ENCODE peak calls at places on chromosomes 4 and X, in eight cellular contexts. M is aorta, J is mucosa of descending colon, N is IMR-90, H is small intestine, A is mammary epithelial cell, U is cardiac muscle cell, F is SJSA1. Q is an unnamed sample.

GRCh38 chr4:114599231-114600065 is 841 bp downstream of the UGT8 start:
- DNase-seq in M (no peak), A (peak; percentile 6), J (peak; percentile 72), H (peak; percentile 65), U (no peak), N (no peak), F (no peak), Q (no peak)

GRCh38 chr4:88006956-88007303 is 505 bp upstream of the PKD2 start:
- DNase-seq in A (no peak), F (no peak), N (no peak), H (no peak), U (no peak), J (peak; percentile 6), M (peak; percentile 64), Q (no peak)

GRCh38 chrX:20412871-20413486 is 146.3 kb upstream of the RPS6KA3 start:
- DNase-seq in H (peak; percentile 45), N (no peak), F (no peak), U (no peak), J (peak; percentile 25), A (no peak), M (peak; percentile 46), Q (no peak)

GRCh38 chr4:36206012-36206411 is 38.3 kb downstream of the ARAP2 start:
- DNase-seq in F (no peak), M (no peak), N (no peak), U (no peak), A (no peak), H (no peak), J (no peak), Q (no peak)

GRCh38 chr4:141851246-141851891 is 215.0 kb downstream of the IL15 start:
- DNase-seq in U (peak; percentile 23), H (no peak), N (peak; percentile 64), A (peak; percentile 49), F (no peak), J (no peak), M (no peak), Q (no peak)

GRCh38 chr4:37601527-37601926 is 84.6 kb downstream of the RELL1 start:
- DNase-seq in M (peak; percentile 64), A (no peak), F (no peak), J (peak; percentile 44), H (peak; percentile 72), N (peak; percentile 56), U (peak; percentile 99), Q (no peak)

GRCh38 chrX:1661048-1661921 is 46.4 kb downstream of the ASMT start:
- DNase-seq in U (no peak), H (peak; percentile 58), M (peak; percentile 79), A (peak; percentile 12), F (no peak), N (no peak), J (peak; percentile 71), Q (no peak)

GRCh38 chr4:44438687-44439086 is 9.9 kb downstream of the KCTD8 start:
- DNase-seq in H (no peak), M (no peak), F (no peak), A (no peak), J (no peak), U (no peak), N (no peak), Q (no peak)

GRCh38 chr4:8862334-8862733 is 9.3 kb downstream of the HMX1 start:
- DNase-seq in A (no peak), F (no peak), H (no peak), J (no peak), N (no peak), M (no peak), U (no peak), Q (no peak)

GRCh38 chr4:6465985-6466384 is 6.4 kb downstream of the PPP2R2C start:
- DNase-seq in H (no peak), A (no peak), U (no peak), F (no peak), J (no peak), N (no peak), M (no peak), Q (no peak)

GRCh38 chr4:931194-931959 is 739 bp downstream of the GAK start:
- DNase-seq in H (peak; percentile 44), A (peak; percentile 38), F (no peak), J (peak; percentile 38), U (peak; percentile 20), N (peak; percentile 84), M (no peak), Q (no peak)

DNA sequence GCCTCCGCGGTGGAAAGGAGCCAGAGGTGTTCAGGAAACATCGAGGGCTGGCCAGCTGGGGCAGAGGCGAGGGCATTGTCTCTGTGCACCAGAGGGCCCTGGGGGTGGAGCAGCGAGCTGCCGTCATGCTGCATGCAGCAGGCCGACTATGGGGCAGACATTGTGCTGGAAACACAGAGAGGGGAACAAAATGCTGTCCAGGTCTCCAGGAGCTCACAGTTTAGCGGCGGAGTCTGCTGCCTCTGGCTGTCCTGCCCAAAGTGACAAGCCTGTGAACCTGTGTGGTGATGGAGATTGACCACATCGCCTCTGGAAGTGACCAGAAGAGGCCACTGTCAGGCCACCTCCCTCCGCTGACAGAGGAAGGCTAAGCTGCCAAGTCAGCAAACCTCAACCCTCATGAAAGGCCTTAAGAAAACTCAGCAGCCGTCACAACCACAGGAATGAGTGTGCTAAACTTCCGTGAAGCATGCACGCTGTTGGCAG is 20.1 kb upstream of the SASH3 start:
- DNase-seq in M (peak; percentile 67), H (peak; percentile 43), F (peak; percentile 62), J (peak; percentile 31), A (peak; percentile 69), U (peak; percentile 92), N (peak; percentile 83), Q (no peak)
- H3K4me1 ChIP-seq in M (no peaks in the 10 kb centered on the region), H (no peaks in the 10 kb centered on the region), F (peaks cover 14% of the 10 kb centered on the region), J (no peaks in the 10 kb centered on the region), A (peaks cover 18% of the 10 kb centered on the region), U (no peaks in the 10 kb centered on the region), N (no peaks in the 10 kb centered on the region), Q (peaks cover 4% of the 10 kb centered on the region)

GRCh38 chrX:10617964-10618342 is 2.4 kb downstream of the MID1 start:
- DNase-seq in H (no peak), A (peak; percentile 67), F (no peak), M (no peak), J (peak; percentile 35), U (no peak), N (peak; percentile 75), Q (no peak)
- H3K4me1 ChIP-seq in H (no peaks in the 10 kb centered on the region), A (peaks cover 3% of the 10 kb centered on the region), F (peaks cover 27% of the 10 kb centered on the region), M (no peaks in the 10 kb centered on the region), J (peaks cover 6% of the 10 kb centered on the region), U (no peaks in the 10 kb centered on the region), N (peaks cover 14% of the 10 kb centered on the region), Q (peaks cover 24% of the 10 kb centered on the region)

DNA sequence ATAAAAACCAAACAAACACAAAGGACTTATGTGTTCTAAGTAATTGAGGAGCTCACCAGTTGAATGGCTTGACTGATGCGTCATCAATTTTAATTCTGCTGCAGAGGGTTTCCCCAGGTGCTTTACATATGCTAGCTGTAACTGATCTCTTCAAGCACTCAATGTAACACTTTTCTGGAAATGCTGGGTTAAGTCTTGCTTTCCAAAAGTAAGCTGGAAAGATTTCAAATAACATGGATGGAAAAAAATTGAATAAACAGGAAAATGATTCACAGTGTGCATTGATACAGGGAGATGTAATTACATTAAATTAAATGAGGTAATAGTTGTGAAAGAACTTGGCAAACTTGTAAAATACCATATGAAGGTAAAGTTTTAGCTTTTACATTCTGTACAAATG is 186.7 kb upstream of the WDFY3 start:
- DNase-seq in F (no peak), A (no peak), U (peak; percentile 35), H (no peak), J (no peak), M (no peak), N (no peak), Q (no peak)
- H3K4me1 ChIP-seq in F (no peaks in the 10 kb centered on the region), A (peaks cover 3% of the 10 kb centered on the region), U (no peaks in the 10 kb centered on the region), H (no peaks in the 10 kb centered on the region), J (no peaks in the 10 kb centered on the region), M (no peaks in the 10 kb centered on the region), N (no peaks in the 10 kb centered on the region), Q (no peaks in the 10 kb centered on the region)

GRCh38 chrX:48468247-48468671 is 1.8 kb downstream of the SLC38A5 start:
- DNase-seq in F (no peak), M (no peak), J (peak; percentile 41), A (no peak), U (no peak), H (peak; percentile 31), N (no peak), Q (no peak)

GRCh38 chrX:48470833-48471118 is 716 bp upstream of the SLC38A5 start:
- DNase-seq in A (no peak), F (no peak), J (no peak), N (no peak), H (no peak), U (no peak), M (no peak), Q (no peak)

GRCh38 chrX:48470110-48470832 is at the start of gene SLC38A5:
- DNase-seq in A (no peak), H (no peak), M (no peak), U (no peak), N (no peak), J (no peak), F (no peak), Q (no peak)

GRCh38 chrX:48467331-48467761 is 2.7 kb downstream of the SLC38A5 start:
- DNase-seq in J (no peak), F (no peak), H (no peak), M (no peak), A (no peak), N (no peak), U (no peak), Q (no peak)

GRCh38 chrX:48468693-48469691 is 1.1 kb downstream of the SLC38A5 start:
- DNase-seq in N (no peak), M (no peak), F (no peak), A (no peak), H (no peak), J (peak; percentile 42), U (no peak), Q (no peak)
- H3K4me1 ChIP-seq in N (peaks cover 12% of the 10 kb centered on the region), M (no peaks in the 10 kb centered on the region), F (peaks cover 9% of the 10 kb centered on the region), A (peaks cover 16% of the 10 kb centered on the region), H (no peaks in the 10 kb centered on the region), J (no peaks in the 10 kb centered on the region), U (no peaks in the 10 kb centered on the region), Q (no peaks in the 10 kb centered on the region)

Q was measured in Panc1.